ENCODE peak calls at places on chromosomes 16 and 17, in ten cellular contexts. One of them, this sample, is unnamed.

GRCh38 chr17:35788504-35788998 is 6.9 kb downstream of the MMP28 start:
- DNase-seq in hepatic stellate cell: peak
- DNase-seq in glomerular endothelial cell: no peak
- DNase-seq in lung: no peak
- DNase-seq in HTR-8/SVneo: no peak
- DNase-seq in NCI-H2029 treated with DMSO at 0.1 percent for 48 hours: no peak
- DNase-seq in NCI-H2081: no peak
- DNase-seq in activated naive CD4-positive, alpha-beta T cell treated with anti-CD3 and anti-CD28 coated beads, Interleukin-2, amount 50 U/mL, for 72 hours: peak
- DNase-seq in NCI-H524: no peak
- DNase-seq in activated CD4-positive, alpha-beta T cell treated with anti-CD3 and anti-CD28 coated beads for 4 hours: no peak
- DNase-seq in this sample: no peak

GRCh38 chr17:2122641-2123302 is 67.9 kb downstream of the HIC1 start:
- DNase-seq in lung: peak
- DNase-seq in NCI-H524: no peak
- DNase-seq in activated naive CD4-positive, alpha-beta T cell treated with anti-CD3 and anti-CD28 coated beads, Interleukin-2, amount 50 U/mL, for 72 hours: no peak
- DNase-seq in HTR-8/SVneo: no peak
- DNase-seq in hepatic stellate cell: peak
- DNase-seq in NCI-H2029 treated with DMSO at 0.1 percent for 48 hours: peak
- DNase-seq in glomerular endothelial cell: no peak
- DNase-seq in NCI-H2081: peak
- DNase-seq in activated CD4-positive, alpha-beta T cell treated with anti-CD3 and anti-CD28 coated beads for 4 hours: no peak
- DNase-seq in this sample: no peak

GRCh38 chr16:17228708-17229055 is 242.1 kb downstream of the XYLT1 start:
- DNase-seq in lung: no peak
- DNase-seq in NCI-H524: no peak
- DNase-seq in hepatic stellate cell: no peak
- DNase-seq in NCI-H2081: no peak
- DNase-seq in activated naive CD4-positive, alpha-beta T cell treated with anti-CD3 and anti-CD28 coated beads, Interleukin-2, amount 50 U/mL, for 72 hours: no peak
- DNase-seq in activated CD4-positive, alpha-beta T cell treated with anti-CD3 and anti-CD28 coated beads for 4 hours: no peak
- DNase-seq in glomerular endothelial cell: no peak
- DNase-seq in NCI-H2029 treated with DMSO at 0.1 percent for 48 hours: no peak
- DNase-seq in HTR-8/SVneo: no peak
- DNase-seq in this sample: no peak

GRCh38 chr17:69103557-69104233 is 38.0 kb downstream of the ABCA6 start:
- DNase-seq in hepatic stellate cell: no peak
- DNase-seq in activated CD4-positive, alpha-beta T cell treated with anti-CD3 and anti-CD28 coated beads for 4 hours: no peak
- DNase-seq in NCI-H524: no peak
- DNase-seq in NCI-H2081: no peak
- DNase-seq in activated naive CD4-positive, alpha-beta T cell treated with anti-CD3 and anti-CD28 coated beads, Interleukin-2, amount 50 U/mL, for 72 hours: no peak
- DNase-seq in lung: no peak
- DNase-seq in HTR-8/SVneo: no peak
- DNase-seq in glomerular endothelial cell: no peak
- DNase-seq in NCI-H2029 treated with DMSO at 0.1 percent for 48 hours: no peak
- DNase-seq in this sample: no peak

GRCh38 chr17:21689604-21690003 is 2.7 kb upstream of the KCNJ18 start:
- DNase-seq in NCI-H524: no peak
- DNase-seq in glomerular endothelial cell: no peak
- DNase-seq in activated CD4-positive, alpha-beta T cell treated with anti-CD3 and anti-CD28 coated beads for 4 hours: no peak
- DNase-seq in activated naive CD4-positive, alpha-beta T cell treated with anti-CD3 and anti-CD28 coated beads, Interleukin-2, amount 50 U/mL, for 72 hours: no peak
- DNase-seq in NCI-H2029 treated with DMSO at 0.1 percent for 48 hours: no peak
- DNase-seq in lung: peak
- DNase-seq in NCI-H2081: no peak
- DNase-seq in HTR-8/SVneo: peak
- DNase-seq in hepatic stellate cell: no peak
- DNase-seq in this sample: no peak

GRCh38 chr16:54286330-54287017 is at the start of gene IRX3:
- DNase-seq in NCI-H2029 treated with DMSO at 0.1 percent for 48 hours: peak
- DNase-seq in hepatic stellate cell: peak
- DNase-seq in lung: peak
- DNase-seq in activated CD4-positive, alpha-beta T cell treated with anti-CD3 and anti-CD28 coated beads for 4 hours: no peak
- DNase-seq in HTR-8/SVneo: peak
- DNase-seq in NCI-H2081: peak
- DNase-seq in glomerular endothelial cell: no peak
- DNase-seq in activated naive CD4-positive, alpha-beta T cell treated with anti-CD3 and anti-CD28 coated beads, Interleukin-2, amount 50 U/mL, for 72 hours: no peak
- DNase-seq in NCI-H524: peak
- DNase-seq in this sample: peak

GRCh38 chr17:79647456-79647915 is 36.6 kb upstream of the RBFOX3 start:
- DNase-seq in NCI-H2029 treated with DMSO at 0.1 percent for 48 hours: no peak
- DNase-seq in lung: no peak
- DNase-seq in activated CD4-positive, alpha-beta T cell treated with anti-CD3 and anti-CD28 coated beads for 4 hours: no peak
- DNase-seq in activated naive CD4-positive, alpha-beta T cell treated with anti-CD3 and anti-CD28 coated beads, Interleukin-2, amount 50 U/mL, for 72 hours: no peak
- DNase-seq in NCI-H524: no peak
- DNase-seq in hepatic stellate cell: no peak
- DNase-seq in glomerular endothelial cell: no peak
- DNase-seq in NCI-H2081: no peak
- DNase-seq in HTR-8/SVneo: no peak
- DNase-seq in this sample: no peak

GRCh38 chr17:58414596-58414997 is 2.7 kb downstream of the RNF43 start:
- DNase-seq in HTR-8/SVneo: no peak
- DNase-seq in activated CD4-positive, alpha-beta T cell treated with anti-CD3 and anti-CD28 coated beads for 4 hours: no peak
- DNase-seq in NCI-H2029 treated with DMSO at 0.1 percent for 48 hours: no peak
- DNase-seq in lung: no peak
- DNase-seq in glomerular endothelial cell: no peak
- DNase-seq in NCI-H524: peak
- DNase-seq in activated naive CD4-positive, alpha-beta T cell treated with anti-CD3 and anti-CD28 coated beads, Interleukin-2, amount 50 U/mL, for 72 hours: no peak
- DNase-seq in hepatic stellate cell: no peak
- DNase-seq in NCI-H2081: peak
- DNase-seq in this sample: no peak

GRCh38 chr16:69796285-69797118 is 34.4 kb downstream of the WWP2 start:
- DNase-seq in HTR-8/SVneo: peak
- DNase-seq in NCI-H2081: peak
- DNase-seq in activated naive CD4-positive, alpha-beta T cell treated with anti-CD3 and anti-CD28 coated beads, Interleukin-2, amount 50 U/mL, for 72 hours: no peak
- DNase-seq in glomerular endothelial cell: peak
- DNase-seq in activated CD4-positive, alpha-beta T cell treated with anti-CD3 and anti-CD28 coated beads for 4 hours: peak
- DNase-seq in NCI-H2029 treated with DMSO at 0.1 percent for 48 hours: no peak
- DNase-seq in lung: peak
- DNase-seq in hepatic stellate cell: peak
- DNase-seq in NCI-H524: peak
- DNase-seq in this sample: peak

GRCh38 chr17:64203630-64204029 is 59.4 kb downstream of the TEX2 start:
- DNase-seq in NCI-H2081: no peak
- DNase-seq in NCI-H524: no peak
- DNase-seq in lung: no peak
- DNase-seq in hepatic stellate cell: no peak
- DNase-seq in activated naive CD4-positive, alpha-beta T cell treated with anti-CD3 and anti-CD28 coated beads, Interleukin-2, amount 50 U/mL, for 72 hours: no peak
- DNase-seq in glomerular endothelial cell: no peak
- DNase-seq in NCI-H2029 treated with DMSO at 0.1 percent for 48 hours: no peak
- DNase-seq in activated CD4-positive, alpha-beta T cell treated with anti-CD3 and anti-CD28 coated beads for 4 hours: no peak
- DNase-seq in HTR-8/SVneo: no peak
- DNase-seq in this sample: no peak

GRCh38 chr16:1743376-1744337 is 27.7 kb downstream of the NME3 start:
- DNase-seq in lung: no peak
- DNase-seq in NCI-H524: no peak
- DNase-seq in NCI-H2081: no peak
- DNase-seq in activated CD4-positive, alpha-beta T cell treated with anti-CD3 and anti-CD28 coated beads for 4 hours: no peak
- DNase-seq in HTR-8/SVneo: no peak
- DNase-seq in hepatic stellate cell: no peak
- DNase-seq in NCI-H2029 treated with DMSO at 0.1 percent for 48 hours: no peak
- DNase-seq in glomerular endothelial cell: no peak
- DNase-seq in activated naive CD4-positive, alpha-beta T cell treated with anti-CD3 and anti-CD28 coated beads, Interleukin-2, amount 50 U/mL, for 72 hours: no peak
- DNase-seq in this sample: no peak

GRCh38 chr17:48492401-48493298 is 38.2 kb downstream of the HOXB1 start:
- DNase-seq in hepatic stellate cell: peak
- DNase-seq in activated naive CD4-positive, alpha-beta T cell treated with anti-CD3 and anti-CD28 coated beads, Interleukin-2, amount 50 U/mL, for 72 hours: peak
- DNase-seq in NCI-H2081: peak
- DNase-seq in activated CD4-positive, alpha-beta T cell treated with anti-CD3 and anti-CD28 coated beads for 4 hours: peak
- DNase-seq in NCI-H524: peak
- DNase-seq in HTR-8/SVneo: peak
- DNase-seq in lung: peak
- DNase-seq in glomerular endothelial cell: no peak
- DNase-seq in NCI-H2029 treated with DMSO at 0.1 percent for 48 hours: peak
- DNase-seq in this sample: peak

GRCh38 chr17:59456923-59457615 is 108.3 kb upstream of the DHX40 start:
- DNase-seq in NCI-H524: no peak
- DNase-seq in lung: no peak
- DNase-seq in NCI-H2081: no peak
- DNase-seq in glomerular endothelial cell: no peak
- DNase-seq in hepatic stellate cell: no peak
- DNase-seq in NCI-H2029 treated with DMSO at 0.1 percent for 48 hours: peak
- DNase-seq in activated naive CD4-positive, alpha-beta T cell treated with anti-CD3 and anti-CD28 coated beads, Interleukin-2, amount 50 U/mL, for 72 hours: no peak
- DNase-seq in HTR-8/SVneo: no peak
- DNase-seq in activated CD4-positive, alpha-beta T cell treated with anti-CD3 and anti-CD28 coated beads for 4 hours: no peak
- DNase-seq in this sample: no peak

GRCh38 chr16:49351119-49351518 is 22.5 kb upstream of the C16orf78 start:
- DNase-seq in activated CD4-positive, alpha-beta T cell treated with anti-CD3 and anti-CD28 coated beads for 4 hours: no peak
- DNase-seq in lung: no peak
- DNase-seq in hepatic stellate cell: no peak
- DNase-seq in NCI-H2029 treated with DMSO at 0.1 percent for 48 hours: no peak
- DNase-seq in NCI-H524: no peak
- DNase-seq in activated naive CD4-positive, alpha-beta T cell treated with anti-CD3 and anti-CD28 coated beads, Interleukin-2, amount 50 U/mL, for 72 hours: no peak
- DNase-seq in glomerular endothelial cell: no peak
- DNase-seq in HTR-8/SVneo: no peak
- DNase-seq in NCI-H2081: no peak
- DNase-seq in this sample: no peak

GRCh38 chr16:75603241-75603640 is 19.8 kb downstream of the ADAT1 start:
- DNase-seq in hepatic stellate cell: no peak
- DNase-seq in NCI-H2081: no peak
- DNase-seq in glomerular endothelial cell: no peak
- DNase-seq in NCI-H524: no peak
- DNase-seq in lung: no peak
- DNase-seq in NCI-H2029 treated with DMSO at 0.1 percent for 48 hours: no peak
- DNase-seq in activated CD4-positive, alpha-beta T cell treated with anti-CD3 and anti-CD28 coated beads for 4 hours: no peak
- DNase-seq in HTR-8/SVneo: no peak
- DNase-seq in activated naive CD4-positive, alpha-beta T cell treated with anti-CD3 and anti-CD28 coated beads, Interleukin-2, amount 50 U/mL, for 72 hours: no peak
- DNase-seq in this sample: no peak

GRCh38 chr17:76561799-76562268 is 22.0 kb downstream of the PRCD start:
- DNase-seq in hepatic stellate cell: peak
- DNase-seq in glomerular endothelial cell: no peak
- DNase-seq in activated CD4-positive, alpha-beta T cell treated with anti-CD3 and anti-CD28 coated beads for 4 hours: no peak
- DNase-seq in HTR-8/SVneo: peak
- DNase-seq in NCI-H2029 treated with DMSO at 0.1 percent for 48 hours: no peak
- DNase-seq in NCI-H524: no peak
- DNase-seq in NCI-H2081: no peak
- DNase-seq in activated naive CD4-positive, alpha-beta T cell treated with anti-CD3 and anti-CD28 coated beads, Interleukin-2, amount 50 U/mL, for 72 hours: no peak
- DNase-seq in lung: no peak
- DNase-seq in this sample: no peak

GRCh38 chr16:75251280-75252048 is at the start of gene BCAR1:
- DNase-seq in lung: peak
- DNase-seq in hepatic stellate cell: peak
- DNase-seq in NCI-H524: peak
- DNase-seq in glomerular endothelial cell: no peak
- DNase-seq in NCI-H2029 treated with DMSO at 0.1 percent for 48 hours: no peak
- DNase-seq in HTR-8/SVneo: peak
- DNase-seq in activated naive CD4-positive, alpha-beta T cell treated with anti-CD3 and anti-CD28 coated beads, Interleukin-2, amount 50 U/mL, for 72 hours: no peak
- DNase-seq in NCI-H2081: peak
- DNase-seq in activated CD4-positive, alpha-beta T cell treated with anti-CD3 and anti-CD28 coated beads for 4 hours: no peak
- DNase-seq in this sample: peak

This sample was measured in HuH-7.5.